ENCODE peak calls at places on chromosomes 2 and 18, in seven cellular contexts. R is CD8-positive, alpha-beta T cell; A is fibroblast of lung; D is heart left ventricle; S is IMR-90; E is GM23248; V is coronary artery. H is an unnamed sample.

GRCh38 chr2:231172020-231172419 is 26.4 kb upstream of the ARMC9 start:
- DNase-seq in R (no peak), A (peak), D (no peak), S (no peak), E (peak), V (no peak), H (no peak)

GRCh38 chr2:208072250-208072892 is 47.0 kb upstream of the PLEKHM3 start:
- DNase-seq in R (peak), A (peak), D (peak), S (peak), E (peak), V (no peak), H (peak)

GRCh38 chr2:1740714-1741584 is 3.4 kb downstream of the PXDN start:
- DNase-seq in R (no peak), A (no peak), D (no peak), S (no peak), E (no peak), V (no peak), H (no peak)

GRCh38 chr18:48161911-48162698 is 231.6 kb upstream of the SMAD2 start:
- DNase-seq in R (peak), A (peak), D (peak), S (no peak), E (no peak), V (no peak), H (peak)

GRCh38 chr2:42848726-42849290 is 56.4 kb upstream of the HAAO start:
- DNase-seq in R (no peak), A (no peak), D (no peak), S (no peak), E (no peak), V (peak), H (no peak)

GRCh38 chr2:100670232-100670631 is 107.4 kb downstream of the PDCL3 start:
- DNase-seq in R (no peak), A (no peak), D (no peak), S (no peak), E (no peak), V (no peak), H (no peak)

GRCh38 chr2:68206779-68207178 is 45.6 kb downstream of the PPP3R1 start:
- DNase-seq in R (no peak), A (no peak), D (no peak), S (no peak), E (no peak), V (no peak), H (no peak)

GRCh38 chr2:28624798-28625701 is 126.6 kb upstream of the PPP1CB start:
- DNase-seq in R (peak), A (peak), D (peak), S (peak), E (peak), V (peak), H (no peak)

GRCh38 chr2:84832772-84833461 is 48.0 kb downstream of the TRABD2A start:
- DNase-seq in R (no peak), A (no peak), D (peak), S (peak), E (no peak), V (no peak), H (no peak)

GRCh38 chr2:151459368-151459767 is 49.7 kb downstream of the RIF1 start:
- DNase-seq in R (no peak), A (peak), D (no peak), S (peak), E (peak), V (no peak), H (no peak)

GRCh38 chr2:26033270-26033768 is 565 bp upstream of the RAB10 start:
- DNase-seq in R (no peak), A (peak), D (no peak), S (peak), E (peak), V (no peak), H (peak)

GRCh38 chr18:58532298-58532697 is 96.6 kb downstream of the ALPK2 start:
- DNase-seq in R (no peak), A (no peak), D (no peak), S (no peak), E (peak), V (no peak), H (no peak)

GRCh38 chr2:40072442-40073232 is 293.6 kb upstream of the THUMPD2 start:
- DNase-seq in R (no peak), A (no peak), D (no peak), S (no peak), E (no peak), V (no peak), H (no peak)

GRCh38 chr18:11095674-11096293 is 53.6 kb downstream of the PIEZO2 start:
- DNase-seq in R (no peak), A (no peak), D (no peak), S (no peak), E (no peak), V (no peak), H (no peak)

GRCh38 chr2:19408592-19408991 is 50.2 kb upstream of the OSR1 start:
- DNase-seq in R (no peak), A (peak), D (no peak), S (peak), E (peak), V (no peak), H (peak)

GRCh38 chr2:240356700-240357640 is 78.5 kb upstream of the GPC1 start:
- DNase-seq in R (no peak), A (no peak), D (no peak), S (no peak), E (no peak), V (peak), H (no peak)

GRCh38 chr2:22958281-22958680 is 426.7 kb upstream of the KLHL29 start:
- DNase-seq in R (no peak), A (no peak), D (no peak), S (no peak), E (no peak), V (no peak), H (no peak)

GRCh38 chr2:109736177-109736827 is 57.8 kb upstream of the RGPD5 start:
- DNase-seq in R (no peak), A (peak), D (peak), S (peak), E (peak), V (no peak), H (peak)

GRCh38 chr2:9725106-9725505 is 94.3 kb upstream of the YWHAQ start:
- DNase-seq in R (no peak), A (no peak), D (no peak), S (no peak), E (no peak), V (no peak), H (no peak)

GRCh38 chr2:133421516-133422324 is 146.5 kb downstream of the NCKAP5 start:
- DNase-seq in R (no peak), A (peak), D (peak), S (peak), E (peak), V (no peak), H (no peak)

GRCh38 chr2:168594778-168595177 is 138.7 kb downstream of the CERS6 start:
- DNase-seq in R (no peak), A (no peak), D (no peak), S (no peak), E (no peak), V (no peak), H (no peak)

DNA sequence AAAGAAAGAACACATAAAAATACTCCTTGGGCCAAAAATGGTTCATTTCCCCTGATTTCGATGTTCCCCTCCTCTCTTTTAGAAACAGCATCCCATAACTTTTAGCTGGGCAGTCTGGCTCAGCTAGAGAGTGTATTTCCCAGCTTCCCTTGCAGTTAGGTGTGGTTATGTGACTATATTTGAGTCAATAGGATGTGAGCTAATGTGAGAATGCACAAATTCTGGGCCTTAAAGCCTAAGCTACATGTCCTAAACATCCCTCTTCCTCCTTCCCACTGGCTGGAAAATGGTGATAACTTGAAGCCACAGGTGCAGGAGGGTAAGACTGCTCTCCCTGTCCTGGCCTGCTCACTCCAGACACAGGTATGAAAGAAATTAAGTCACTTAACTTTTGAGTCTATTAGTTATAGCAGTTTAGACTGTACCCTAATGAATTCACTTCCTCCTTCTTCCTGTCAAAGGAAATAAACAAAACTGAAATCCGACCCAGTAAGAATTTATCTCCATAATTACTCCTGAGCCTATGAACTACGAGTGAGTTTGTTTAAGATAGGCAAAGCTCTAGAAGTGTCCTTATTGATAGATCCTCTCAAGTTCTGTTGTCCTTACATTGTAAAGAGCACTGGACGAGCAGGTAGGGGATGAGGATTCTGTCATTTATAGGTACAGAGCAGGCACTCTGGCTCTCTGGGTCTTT is 177.6 kb downstream of the MTX2 start:
- DNase-seq in R (no peak), A (no peak), D (no peak), S (peak), E (peak), V (no peak), H (peak)
- H3K4me3 ChIP-seq in R (no peak), A (no peak), D (no peak), S (no peak), E (no peak), V (no peak), H (no peak)

DNA sequence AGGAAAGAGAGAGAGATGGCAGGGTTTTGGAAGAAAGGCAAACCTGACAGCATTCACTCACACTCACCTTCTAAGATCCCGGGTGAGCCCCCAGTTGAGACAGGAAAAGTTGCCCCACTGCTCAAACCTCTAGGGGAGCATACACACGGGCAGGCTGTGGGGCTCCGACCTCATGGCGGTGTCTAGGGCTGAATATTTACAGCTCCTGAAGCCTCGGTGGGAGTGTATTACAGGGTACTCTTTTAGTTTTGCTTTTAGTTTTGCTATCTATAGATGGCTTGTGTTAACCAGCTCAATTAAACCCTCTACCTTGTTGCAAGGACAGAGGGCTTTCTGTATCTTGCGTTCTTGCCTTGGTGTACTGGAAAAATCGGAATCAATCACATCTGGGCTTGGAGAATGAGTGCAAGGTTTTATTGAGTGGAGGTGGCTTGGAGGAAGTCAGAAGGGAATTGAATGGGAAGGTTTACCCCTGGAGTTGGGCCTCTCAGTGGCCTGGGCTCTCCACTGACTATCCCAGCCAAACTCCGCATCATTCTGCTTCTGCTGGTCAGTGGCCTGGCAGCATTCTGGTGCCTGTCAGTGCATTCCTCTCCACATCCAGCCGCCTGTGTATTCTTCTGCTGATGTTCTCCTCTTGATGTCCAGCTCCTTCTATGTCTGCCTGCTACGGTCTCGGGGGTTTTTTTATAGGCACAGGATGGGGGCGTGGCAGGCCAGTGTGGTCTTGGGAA is 10.1 kb upstream of the IFIH1 start:
- DNase-seq in R (no peak), A (no peak), D (no peak), S (no peak), E (no peak), V (no peak), H (no peak)
- H3K4me3 ChIP-seq in R (no peak), A (no peak), D (no peak), S (no peak), E (no peak), V (no peak), H (no peak)

GRCh38 chr18:9066358-9066757 is 36.1 kb upstream of the NDUFV2 start:
- DNase-seq in R (no peak), A (no peak), D (no peak), S (no peak), E (no peak), V (no peak), H (no peak)
- H3K4me3 ChIP-seq in R (no peak), A (no peak), D (no peak), S (no peak), E (no peak), V (no peak), H (no peak)

GRCh38 chr18:9474983-9475642 is at the start of gene RALBP1:
- DNase-seq in R (peak), A (peak), D (peak), S (peak), E (peak), V (peak), H (peak)
- H3K4me3 ChIP-seq in R (peak), A (peak), D (peak), S (peak), E (peak), V (peak), H (peak)

DNA sequence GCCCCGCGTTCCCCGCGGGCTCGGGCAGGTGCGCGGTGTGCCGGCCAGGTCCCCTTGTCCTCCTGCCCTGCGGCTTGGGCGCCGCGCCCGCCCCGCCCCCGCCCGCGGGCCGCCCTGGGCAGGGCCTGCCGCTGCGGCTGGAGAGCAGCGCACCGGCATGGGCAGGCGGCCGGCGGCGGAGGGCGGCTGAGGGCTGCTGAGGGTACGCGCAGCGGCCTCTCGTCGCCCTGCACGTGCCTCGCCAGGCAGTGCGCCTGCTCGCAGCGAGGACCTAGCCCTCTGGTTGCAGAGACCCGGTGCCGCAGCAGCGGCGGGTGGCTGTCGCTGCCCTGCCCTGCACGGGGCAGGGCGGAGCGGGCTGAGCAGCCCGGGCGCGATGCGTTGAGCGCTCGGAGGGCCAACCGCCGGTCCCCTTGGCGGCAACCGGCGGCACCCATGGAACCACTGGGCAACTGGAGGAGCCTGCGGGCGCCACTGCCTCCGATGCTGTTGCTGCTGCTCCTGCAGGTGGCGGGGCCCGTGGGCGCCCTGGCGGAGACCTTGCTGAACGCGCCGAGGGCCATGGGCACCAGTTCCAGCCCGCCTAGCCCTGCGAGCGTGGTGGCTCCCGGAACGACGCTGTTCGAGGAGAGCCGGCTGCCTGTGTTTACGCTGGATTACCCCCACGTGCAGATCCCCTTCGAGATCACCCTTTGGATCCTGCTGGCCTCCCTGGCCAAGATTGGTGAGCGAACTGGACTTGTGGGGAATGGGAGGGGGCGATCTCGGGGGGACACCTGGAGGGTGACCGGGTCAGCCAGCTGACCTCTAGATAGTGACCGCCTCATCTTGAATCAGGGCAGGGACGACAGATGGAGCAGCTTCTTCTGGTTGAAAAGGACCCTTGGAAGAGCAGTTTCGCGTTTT is at the start of gene SLC9A2:
- DNase-seq in R (no peak), A (peak), D (no peak), S (no peak), E (peak), V (no peak), H (peak)
- H3K4me3 ChIP-seq in R (no peak), A (peak), D (peak), S (peak), E (peak), V (peak), H (peak)

DNA sequence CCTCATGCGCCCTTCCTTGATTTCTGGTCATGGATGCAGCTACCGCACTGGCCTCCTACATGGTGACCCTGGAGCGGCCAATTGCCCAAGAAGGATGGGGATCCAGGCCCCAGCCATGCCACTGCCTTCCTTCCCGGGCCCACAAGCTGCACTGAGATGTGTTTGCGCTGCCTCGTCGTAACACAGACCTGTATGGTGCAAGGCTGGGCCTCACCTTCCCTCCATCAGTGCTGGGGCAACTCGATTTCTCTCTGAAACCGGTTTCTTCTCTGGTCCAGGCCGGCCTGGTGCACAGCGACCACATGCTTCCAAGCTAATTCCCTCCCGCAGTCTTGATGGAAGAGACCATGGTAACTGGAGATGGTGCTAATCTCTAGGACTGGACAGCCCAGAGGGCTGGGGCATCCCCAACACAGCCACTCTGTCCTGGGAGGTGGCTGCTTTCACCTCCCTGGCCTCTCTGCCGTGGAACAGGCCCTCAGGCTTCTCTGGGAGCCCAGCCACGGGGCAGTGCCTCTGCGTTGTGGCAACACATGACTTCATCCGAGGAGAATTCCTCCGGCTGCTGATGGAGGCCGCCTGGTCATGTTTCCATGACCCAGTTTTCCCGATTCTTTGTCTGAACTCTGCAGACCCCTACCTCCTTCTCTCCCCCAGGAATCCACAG is 184.2 kb downstream of the GLI2 start:
- DNase-seq in R (no peak), A (peak), D (peak), S (peak), E (peak), V (peak), H (peak)
- H3K4me3 ChIP-seq in R (no peak), A (no peak), D (no peak), S (no peak), E (peak), V (peak), H (peak)

GRCh38 chr2:235668782-235669181 is 174.9 kb downstream of the AGAP1 start:
- DNase-seq in R (no peak), A (no peak), D (no peak), S (no peak), E (no peak), V (no peak), H (no peak)

GRCh38 chr2:235665656-235666239 is 171.9 kb downstream of the AGAP1 start:
- DNase-seq in R (no peak), A (peak), D (no peak), S (peak), E (peak), V (no peak), H (no peak)

GRCh38 chr2:235663877-235664276 is 170.0 kb downstream of the AGAP1 start:
- DNase-seq in R (no peak), A (no peak), D (no peak), S (no peak), E (no peak), V (no peak), H (no peak)

GRCh38 chr2:235669269-235669831 is 175.5 kb downstream of the AGAP1 start:
- DNase-seq in R (peak), A (peak), D (peak), S (peak), E (peak), V (no peak), H (peak)

DNA sequence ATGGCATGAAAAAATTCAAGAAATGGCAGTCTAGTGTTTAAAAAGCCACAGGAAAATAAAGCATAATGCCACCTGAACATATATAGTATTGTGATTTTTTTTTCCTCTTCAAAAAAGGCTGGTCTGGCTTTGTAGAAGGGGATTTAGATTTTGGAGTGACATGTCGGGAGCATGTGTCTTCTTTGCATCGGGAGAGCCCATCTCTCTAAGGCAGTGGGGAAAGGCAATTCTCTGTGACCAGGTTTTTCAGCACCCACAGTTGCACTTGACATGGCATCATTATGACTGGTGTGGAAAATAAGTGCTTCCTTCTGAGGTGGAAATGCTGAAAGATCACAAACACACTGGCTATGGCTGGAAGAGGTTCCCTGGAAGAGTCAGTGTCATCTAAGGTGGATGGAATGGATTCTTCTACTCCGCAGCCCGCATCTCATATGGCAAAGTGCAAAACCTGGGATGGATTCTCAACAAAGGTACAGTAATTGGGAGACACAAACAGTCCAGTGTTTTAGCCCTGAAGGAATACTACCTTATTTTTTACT is 172.5 kb downstream of the AGAP1 start:
- DNase-seq in R (no peak), A (peak), D (no peak), S (peak), E (peak), V (no peak), H (peak)
- H3K4me3 ChIP-seq in R (no peak), A (no peak), D (peak), S (peak), E (peak), V (peak), H (peak)